ENCODE peak calls at places on chromosomes 5 and 9, in eight cellular contexts. P, R, H, S, T, K, U and Z are unnamed samples.

GRCh38 chr5:170633235-170634041 is 129.6 kb downstream of the KCNIP1 start:
- DNase-seq in K (peak; percentile 79), U (peak; percentile 44), T (peak; percentile 71), P (no peak), H (peak; percentile 94), R (peak; percentile 72), S (peak; percentile 52), Z (peak; percentile 27)

GRCh38 chr5:149157330-149157729 is 16.0 kb downstream of the ABLIM3 start:
- DNase-seq in P (no peak), H (no peak), S (no peak), T (no peak), R (no peak), U (no peak), K (no peak), Z (no peak)

GRCh38 chr9:92636627-92637026 is 33.3 kb downstream of the IPPK start:
- DNase-seq in U (no peak), P (no peak), R (no peak), H (no peak), S (no peak), T (no peak), K (no peak), Z (no peak)

GRCh38 chr9:97557606-97558095 is 56.2 kb downstream of the TMOD1 start:
- DNase-seq in T (no peak), K (peak; percentile 88), P (no peak), H (peak; percentile 78), S (peak; percentile 73), R (peak; percentile 89), U (peak; percentile 84), Z (no peak)

GRCh38 chr5:95861221-95861857 is 38.8 kb upstream of the GLRX start:
- DNase-seq in R (peak; percentile 76), S (peak; percentile 62), P (no peak), K (peak; percentile 76), T (peak; percentile 94), U (peak; percentile 79), H (peak; percentile 98), Z (no peak)

GRCh38 chr5:149426931-149427330 is 47.8 kb upstream of the IL17B start:
- DNase-seq in P (no peak), K (no peak), S (no peak), U (no peak), H (no peak), T (no peak), R (no peak), Z (no peak)

GRCh38 chr9:70256123-70256551 is 2.6 kb upstream of the SMC5 start:
- DNase-seq in S (no peak), H (peak; percentile 79), U (no peak), T (peak; percentile 33), P (no peak), R (no peak), K (no peak), Z (no peak)

GRCh38 chr5:149549461-149550266 is 1.6 kb downstream of the CSNK1A1 start:
- DNase-seq in P (no peak), R (no peak), T (no peak), U (no peak), S (no peak), K (no peak), H (peak; percentile 55), Z (peak; percentile 62)

GRCh38 chr5:170095687-170096086 is 10.0 kb upstream of the FOXI1 start:
- DNase-seq in H (no peak), P (no peak), R (no peak), T (no peak), S (no peak), U (no peak), K (no peak), Z (no peak)

GRCh38 chr5:154042751-154043150 is 4.0 kb downstream of the MFAP3 start:
- DNase-seq in H (peak; percentile 65), P (no peak), U (no peak), R (no peak), S (no peak), T (no peak), K (no peak), Z (no peak)

GRCh38 chr5:65837139-65837538 is 89.2 kb upstream of the ERBIN start:
- DNase-seq in P (no peak), R (no peak), K (no peak), H (no peak), T (no peak), U (no peak), S (no peak), Z (no peak)

GRCh38 chr5:73373814-73374510 is 74.6 kb downstream of the FOXD1 start:
- DNase-seq in S (no peak), H (no peak), K (no peak), P (no peak), T (no peak), U (no peak), R (no peak), Z (peak; percentile 74)

GRCh38 chr9:114207034-114207815 is 51.9 kb downstream of the COL27A1 start:
- DNase-seq in S (peak; percentile 81), T (no peak), K (no peak), P (no peak), R (peak; percentile 90), U (peak; percentile 83), H (no peak), Z (no peak)

GRCh38 chr5:158117467-158118165 is 258.7 kb upstream of the CLINT1 start:
- DNase-seq in R (no peak), S (no peak), K (no peak), P (no peak), U (no peak), T (no peak), H (no peak), Z (no peak)

GRCh38 chr5:1203311-1203967 is 2.0 kb downstream of the SLC6A19 start:
- DNase-seq in R (peak; percentile 32), H (no peak), S (peak; percentile 14), U (peak; percentile 24), T (no peak), K (no peak), P (no peak), Z (no peak)

GRCh38 chr5:160158087-160158486 is 38.8 kb upstream of the PWWP2A start:
- DNase-seq in T (no peak), S (no peak), K (no peak), U (no peak), R (no peak), H (no peak), P (no peak), Z (no peak)

GRCh38 chr5:160155017-160155725 is 35.9 kb upstream of the PWWP2A start:
- DNase-seq in U (no peak), R (no peak), H (no peak), P (no peak), K (no peak), S (no peak), T (no peak), Z (no peak)

GRCh38 chr5:160162910-160163309 is 43.7 kb upstream of the PWWP2A start:
- DNase-seq in P (no peak), T (no peak), K (no peak), U (no peak), S (no peak), R (no peak), H (no peak), Z (no peak)

GRCh38 chr5:160161626-160162025 is 42.4 kb upstream of the PWWP2A start:
- DNase-seq in S (no peak), K (no peak), T (no peak), H (no peak), P (no peak), R (no peak), U (no peak), Z (no peak)

GRCh38 chr5:160159991-160160826 is 41.0 kb upstream of the PWWP2A start:
- DNase-seq in K (no peak), U (no peak), H (no peak), R (no peak), S (no peak), T (no peak), P (peak; percentile 75), Z (no peak)
- H3K4me3 ChIP-seq in K (no peak overlapping the region), U (no peak overlapping the region), H (no peak overlapping the region), R (no peak overlapping the region), S (no peak overlapping the region), T (no peak overlapping the region), P (peak overlapping the region; percentile 19), Z (no peak overlapping the region)

DNA sequence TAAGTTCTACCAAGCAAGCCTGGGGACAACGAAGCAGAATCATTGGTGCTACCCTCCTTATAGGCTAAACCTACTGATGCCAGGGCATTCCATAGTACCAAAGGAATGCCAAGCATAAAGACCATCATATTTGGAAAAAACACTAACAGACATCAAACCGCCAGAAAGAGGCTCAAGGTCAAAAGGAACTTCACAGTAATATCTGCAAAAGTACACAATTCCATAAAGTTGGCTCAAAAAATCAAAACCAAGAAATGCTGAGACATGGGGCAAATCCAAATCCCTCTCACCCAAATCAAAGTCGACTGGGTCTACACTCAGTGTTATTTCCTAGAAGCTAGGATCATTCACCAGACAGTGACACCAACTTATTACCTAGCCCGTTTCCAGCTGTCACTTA is 3.4 kb downstream of the VCP start:
- DNase-seq in R (no peak), U (no peak), K (no peak), S (no peak), H (no peak), P (no peak), T (no peak), Z (no peak)
- H3K4me3 ChIP-seq in R (no peak overlapping the region), U (no peak overlapping the region), K (no peak overlapping the region), S (peak overlapping the region; percentile 100), H (no peak overlapping the region), P (no peak overlapping the region), T (no peak overlapping the region), Z (no peak overlapping the region)

DNA sequence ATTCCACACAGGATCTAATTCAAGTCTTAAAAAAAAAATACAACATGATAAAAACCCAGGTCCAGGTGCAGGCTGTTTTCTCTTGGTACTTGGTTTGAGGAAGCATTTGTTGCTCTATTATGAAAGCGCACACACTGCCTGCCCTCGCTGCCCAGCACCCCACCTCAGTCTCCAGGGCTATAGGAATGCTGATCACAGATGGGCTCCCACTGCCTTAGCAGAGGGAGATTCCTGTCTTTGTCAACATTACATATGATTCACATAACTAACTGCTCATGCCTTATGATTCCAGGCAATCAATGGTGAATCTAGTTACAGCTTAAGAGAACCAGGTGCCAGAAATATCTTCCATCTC is 458.9 kb upstream of the C9orf72 start:
- DNase-seq in K (no peak), P (no peak), H (no peak), U (no peak), T (no peak), S (no peak), R (no peak), Z (no peak)
- H3K4me3 ChIP-seq in K (no peak overlapping the region), P (no peak overlapping the region), H (no peak overlapping the region), U (no peak overlapping the region), T (no peak overlapping the region), S (no peak overlapping the region), R (no peak overlapping the region), Z (no peak overlapping the region)

GRCh38 chr5:8333445-8333844 is 464.5 kb downstream of the MTRR start:
- DNase-seq in K (no peak), U (no peak), P (no peak), S (no peak), H (no peak), R (no peak), T (no peak), Z (no peak)

GRCh38 chr5:8333977-8334376 is 465.0 kb downstream of the MTRR start:
- DNase-seq in P (no peak), S (no peak), U (no peak), T (no peak), R (no peak), K (no peak), H (peak; percentile 2), Z (no peak)

GRCh38 chr5:8327016-8327415 is 458.1 kb downstream of the MTRR start:
- DNase-seq in H (no peak), R (no peak), U (no peak), K (no peak), P (no peak), T (no peak), S (no peak), Z (no peak)

GRCh38 chr5:8332666-8333444 is 463.9 kb downstream of the MTRR start:
- DNase-seq in S (no peak), T (no peak), K (no peak), H (no peak), P (no peak), R (no peak), U (no peak), Z (no peak)

GRCh38 chr5:8329773-8330172 is 460.8 kb downstream of the MTRR start:
- DNase-seq in H (no peak), K (no peak), R (no peak), U (no peak), P (no peak), T (no peak), S (no peak), Z (no peak)
- H3K4me3 ChIP-seq in H (no peak overlapping the region), K (no peak overlapping the region), R (no peak overlapping the region), U (no peak overlapping the region), P (no peak overlapping the region), T (no peak overlapping the region), S (no peak overlapping the region), Z (no peak overlapping the region)